ENCODE peak calls at places on chromosomes 6 and 20, in five cellular contexts. K is lung, R is IMR-90, B is adipocyte, U is skeletal muscle cell. D is an unnamed sample.

GRCh38 chr6:166419268-166419667 is 36.5 kb upstream of the MPC1 start:
- DNase-seq in R (peak; percentile 47), U (peak; percentile 37), B (no peak), K (no peak), D (no peak)

GRCh38 chr6:41892921-41893564 is 2.1 kb downstream of the USP49 start:
- DNase-seq in K (no peak), B (peak; percentile 13), U (no peak), R (no peak), D (no peak)

GRCh38 chr20:61754976-61755778 is 310.5 kb downstream of the TAF4 start:
- DNase-seq in B (no peak), U (no peak), R (no peak), K (no peak), D (no peak)

GRCh38 chr20:50538276-50538675 is 28.1 kb downstream of the PTPN1 start:
- DNase-seq in K (no peak), R (no peak), U (no peak), B (no peak), D (no peak)

GRCh38 chr6:158620963-158621693 is 23.4 kb downstream of the DYNLT1 start:
- DNase-seq in R (no peak), U (no peak), K (no peak), B (no peak), D (peak; percentile 17)

GRCh38 chr20:51236396-51236795 is 213.5 kb upstream of the KCNG1 start:
- DNase-seq in B (peak; percentile 31), K (no peak), U (peak; percentile 36), R (peak; percentile 25), D (no peak)

GRCh38 chr6:53439556-53439955 is 90.8 kb upstream of the ELOVL5 start:
- DNase-seq in K (no peak), U (peak; percentile 55), R (peak; percentile 59), B (peak; percentile 69), D (no peak)

GRCh38 chr6:99282479-99283062 is 66.9 kb downstream of the FAXC start:
- DNase-seq in B (peak; percentile 71), U (no peak), K (no peak), R (peak; percentile 30), D (no peak)

GRCh38 chr6:147941143-147941542 is 401.5 kb upstream of the SASH1 start:
- DNase-seq in R (no peak), K (no peak), U (no peak), B (peak; percentile 66), D (no peak)

GRCh38 chr20:45392733-45393132 is 14.6 kb upstream of the TP53TG5 start:
- DNase-seq in B (no peak), R (no peak), U (no peak), K (no peak), D (no peak)

GRCh38 chr6:37554480-37554819 is 54.8 kb upstream of the CCDC167 start:
- DNase-seq in U (no peak), K (no peak), R (peak; percentile 66), B (no peak), D (no peak)

GRCh38 chr6:33419580-33420492 is at the start of gene SYNGAP1:
- DNase-seq in R (peak; percentile 64), U (no peak), K (no peak), B (peak; percentile 82), D (no peak)

GRCh38 chr6:138814179-138814834 is 18.4 kb downstream of the ECT2L start:
- DNase-seq in R (no peak), B (no peak), K (no peak), U (no peak), D (no peak)

GRCh38 chr20:47691632-47692031 is 93.6 kb downstream of the SULF2 start:
- DNase-seq in U (no peak), K (no peak), B (peak; percentile 48), R (peak; percentile 22), D (no peak)

GRCh38 chr6:144351741-144352140 is 66.6 kb downstream of the UTRN start:
- DNase-seq in R (no peak), B (no peak), U (no peak), K (no peak), D (no peak)

GRCh38 chr6:136757150-136757549 is 35.1 kb downstream of the MAP3K5 start:
- DNase-seq in B (peak; percentile 56), K (no peak), U (no peak), R (peak; percentile 36), D (no peak)

GRCh38 chr20:57205625-57206219 is 60.7 kb downstream of the BMP7 start:
- DNase-seq in U (peak; percentile 5), B (peak; percentile 34), R (peak; percentile 77), K (no peak), D (no peak)

GRCh38 chr20:41287327-41287726 is 30.2 kb downstream of the ZHX3 start:
- DNase-seq in K (no peak), R (peak; percentile 97), B (peak; percentile 69), U (peak; percentile 77), D (no peak)

GRCh38 chr20:18678599-18678998 is 90.7 kb downstream of the DTD1 start:
- DNase-seq in B (no peak), R (no peak), K (no peak), U (no peak), D (no peak)

GRCh38 chr6:105595829-105596228 is 192.9 kb upstream of the PREP start:
- DNase-seq in B (no peak), K (no peak), R (no peak), U (no peak), D (no peak)
- H3K4me3 ChIP-seq in B (no peak overlapping the region), K (no peak overlapping the region), R (no peak overlapping the region), U (no peak overlapping the region), D (no peak overlapping the region)

GRCh38 chr6:57048577-57048976 is 2.1 kb downstream of the KIAA1586 start:
- DNase-seq in U (no peak), B (no peak), K (no peak), R (peak; percentile 25), D (no peak)
- H3K4me3 ChIP-seq in U (no peak overlapping the region), B (peak overlapping the region; percentile 71), K (no peak overlapping the region), R (peak overlapping the region; percentile 13), D (no peak overlapping the region)

GRCh38 chr20:63568986-63569949 is 4.8 kb downstream of the HELZ2 start:
- DNase-seq in B (no peak), U (no peak), R (no peak), K (no peak), D (no peak)
- H3K4me3 ChIP-seq in B (no peak overlapping the region), U (no peak overlapping the region), R (no peak overlapping the region), K (no peak overlapping the region), D (no peak overlapping the region)

GRCh38 chr6:128516514-128516898 is 3.9 kb downstream of the PTPRK start:
- DNase-seq in R (peak; percentile 48), K (no peak), U (no peak), B (peak; percentile 42), D (no peak)

GRCh38 chr6:128517124-128517523 is 3.3 kb downstream of the PTPRK start:
- DNase-seq in K (no peak), U (no peak), R (no peak), B (no peak), D (no peak)

GRCh38 chr6:128513878-128514277 is 6.5 kb downstream of the PTPRK start:
- DNase-seq in U (no peak), B (no peak), R (no peak), K (no peak), D (no peak)

GRCh38 chr6:128518531-128519131 is 1.8 kb downstream of the PTPRK start:
- DNase-seq in R (no peak), B (peak; percentile 37), U (no peak), K (no peak), D (no peak)

DNA sequence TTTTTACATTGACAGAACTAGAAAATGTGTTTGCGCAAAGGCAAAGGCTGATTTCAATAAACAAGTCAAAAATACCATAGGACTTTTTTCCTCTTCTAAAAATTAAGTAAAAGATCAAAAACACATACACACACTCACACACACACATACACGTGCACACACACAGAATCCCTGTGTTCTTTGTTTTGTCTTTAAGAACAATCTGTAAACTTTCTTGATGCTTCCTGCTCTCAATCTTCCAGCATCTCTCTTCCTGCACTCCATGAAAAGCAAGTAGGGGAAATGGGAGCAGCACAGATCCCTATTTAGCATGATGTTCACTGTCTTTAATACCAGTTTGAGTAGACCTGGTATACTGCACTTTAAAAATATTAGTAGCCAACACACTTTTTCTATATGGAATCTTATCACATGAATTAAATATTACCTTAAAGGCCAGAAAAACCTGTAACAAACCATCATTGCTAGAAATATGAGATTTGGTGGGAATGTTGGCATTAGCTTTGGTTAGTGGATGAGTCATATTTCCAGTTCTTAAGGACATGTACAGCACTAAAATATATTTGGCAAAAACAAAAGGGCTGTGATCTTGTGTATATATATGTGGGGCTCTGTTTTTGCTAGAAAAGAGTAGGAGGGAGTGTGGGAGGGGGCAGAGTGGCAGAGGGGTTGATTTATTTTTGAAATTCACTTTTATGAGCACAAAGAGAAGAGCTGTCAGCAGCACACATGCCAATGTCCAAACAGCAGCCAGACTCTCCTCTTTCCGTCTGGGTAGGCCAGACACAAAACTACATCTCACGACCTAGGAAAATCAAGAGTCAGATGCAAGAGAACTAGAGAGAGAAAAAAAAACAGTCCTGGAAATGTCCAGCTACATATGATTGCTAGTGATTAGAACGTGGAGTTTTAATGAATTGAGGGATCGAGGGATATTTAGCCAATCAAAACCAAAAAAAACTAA is 4.6 kb downstream of the PTPRK start:
- DNase-seq in U (no peak), B (peak; percentile 57), K (no peak), R (peak; percentile 68), D (no peak)
- H3K4me3 ChIP-seq in U (no peak overlapping the region), B (no peak overlapping the region), K (no peak overlapping the region), R (no peak overlapping the region), D (no peak overlapping the region)

GRCh38 chr20:3712279-3712873 is at the start of gene SIGLEC1:
- DNase-seq in U (no peak), K (peak; percentile 69), B (no peak), R (no peak), D (peak; percentile 43)

GRCh38 chr20:3711418-3712043 is 869 bp downstream of the SIGLEC1 start:
- DNase-seq in K (no peak), U (no peak), B (no peak), R (no peak), D (no peak)

GRCh38 chr20:3710703-3711417 is 1.5 kb downstream of the SIGLEC1 start:
- DNase-seq in U (no peak), R (peak; percentile 28), B (peak; percentile 84), K (peak; percentile 67), D (peak; percentile 75)

GRCh38 chr20:3707508-3707899 is 4.9 kb downstream of the SIGLEC1 start:
- DNase-seq in K (no peak), B (no peak), R (no peak), U (no peak), D (no peak)

GRCh38 chr20:3710027-3710426 is 2.4 kb downstream of the SIGLEC1 start:
- DNase-seq in B (no peak), R (no peak), K (no peak), U (no peak), D (no peak)
- H3K4me3 ChIP-seq in B (no peak overlapping the region), R (no peak overlapping the region), K (no peak overlapping the region), U (no peak overlapping the region), D (no peak overlapping the region)

DNA sequence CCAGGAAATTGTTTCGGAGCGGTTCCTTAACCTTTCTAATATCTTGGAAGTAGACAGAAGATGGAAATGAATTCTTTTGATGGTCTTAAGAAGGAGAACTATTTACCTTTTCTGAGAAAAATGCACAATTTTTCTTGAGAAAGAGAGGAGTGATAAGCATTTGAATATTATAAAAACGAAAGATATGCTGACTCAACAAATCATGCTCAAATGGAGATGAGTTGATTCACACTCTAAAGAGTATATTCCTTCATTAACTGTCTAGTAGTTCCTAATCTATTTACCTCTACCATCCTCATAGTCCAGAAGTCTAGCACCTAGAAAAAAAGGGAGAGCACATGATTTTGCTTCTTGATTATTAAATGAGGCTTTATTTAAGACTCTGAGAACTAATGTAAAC is 4.1 kb downstream of the TSBP1 start:
- DNase-seq in K (no peak), R (no peak), B (no peak), U (no peak), D (no peak)
- H3K4me3 ChIP-seq in K (no peak overlapping the region), R (no peak overlapping the region), B (no peak overlapping the region), U (no peak overlapping the region), D (no peak overlapping the region)

D was measured in colonic mucosa.